ENCODE peak calls at places on chromosomes 13 and 19, in five cellular contexts. K, E, G, F and N are unnamed samples.

GRCh38 chr19:4379383-4380253 is 20.7 kb downstream of the SH3GL1 start:
- DNase-seq in F (peak; percentile 17), G (no peak), K (no peak), E (peak; percentile 57), N (peak; percentile 40)

GRCh38 chr19:19606021-19606420 is 12.5 kb downstream of the PBX4 start:
- DNase-seq in F (peak; percentile 57), G (peak; percentile 74), K (no peak), E (no peak), N (peak; percentile 70)

GRCh38 chr13:73902847-73903246 is 231.4 kb downstream of the KLF12 start:
- DNase-seq in K (no peak), F (no peak), E (peak; percentile 5), G (no peak), N (no peak)

GRCh38 chr19:41398603-41399002 is 985 bp downstream of the BCKDHA start:
- DNase-seq in G (no peak), E (no peak), F (no peak), K (no peak), N (no peak)

GRCh38 chr13:97934590-97934989 is 18.9 kb upstream of the IPO5 start:
- DNase-seq in G (no peak), E (no peak), K (no peak), F (no peak), N (no peak)

GRCh38 chr19:2315818-2316353 is 7.9 kb upstream of the LINGO3 start:
- DNase-seq in G (peak; percentile 71), E (no peak), K (peak; percentile 61), F (no peak), N (peak; percentile 75)

GRCh38 chr19:3366104-3366760 is at the start of gene NFIC:
- DNase-seq in E (peak; percentile 89), G (peak; percentile 71), K (peak; percentile 84), F (no peak), N (peak; percentile 76)

GRCh38 chr13:113493315-113493951 is 2.9 kb upstream of the DCUN1D2 start:
- DNase-seq in E (peak; percentile 58), K (no peak), F (no peak), G (no peak), N (no peak)

GRCh38 chr19:58554494-58555368 is at the start of gene CHMP2A:
- DNase-seq in F (peak; percentile 96), K (peak; percentile 99), G (peak; percentile 99), E (peak; percentile 98), N (peak; percentile 99)
- H3K36me3 ChIP-seq in F (peaks cover 40% of the 10 kb centered on the region), K (peaks cover 60% of the 10 kb centered on the region), G (no peaks in the 10 kb centered on the region), E (peaks cover 44% of the 10 kb centered on the region), N (peaks cover 20% of the 10 kb centered on the region)

DNA sequence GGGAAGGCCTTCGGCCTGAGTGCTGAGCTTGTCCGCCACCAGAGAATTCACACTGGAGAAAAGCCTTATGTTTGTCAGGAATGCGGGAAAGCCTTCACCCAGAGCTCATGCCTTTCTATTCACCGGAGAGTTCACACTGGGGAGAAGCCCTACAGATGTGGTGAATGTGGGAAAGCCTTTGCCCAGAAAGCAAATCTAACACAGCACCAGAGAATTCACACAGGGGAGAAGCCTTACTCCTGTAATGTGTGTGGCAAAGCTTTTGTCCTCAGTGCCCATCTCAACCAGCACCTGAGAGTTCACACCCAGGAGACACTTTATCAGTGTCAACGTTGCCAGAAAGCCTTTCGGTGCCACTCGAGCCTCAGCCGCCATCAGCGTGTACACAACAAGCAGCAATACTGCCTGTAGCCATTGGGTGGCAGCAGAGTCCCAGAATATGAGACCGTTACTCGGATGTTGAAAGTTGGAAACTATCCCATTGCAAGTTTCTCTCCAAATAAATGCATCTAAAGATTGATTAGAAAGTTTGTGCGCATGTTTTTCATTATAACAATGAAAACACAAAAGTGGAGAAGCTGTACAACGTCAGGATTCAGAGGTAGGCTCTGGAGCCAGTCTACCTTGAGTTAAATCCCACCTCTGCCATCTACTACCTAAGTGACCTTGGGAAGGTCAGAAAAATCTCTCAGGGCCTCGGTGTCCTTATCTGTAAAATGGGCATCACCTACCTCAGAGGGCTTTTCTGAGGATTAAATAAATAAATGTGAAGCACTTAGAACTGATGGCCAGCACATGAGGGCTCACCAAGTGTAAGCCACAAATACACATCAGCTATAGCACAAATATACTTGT is 21.1 kb downstream of the ZNF473 start:
- DNase-seq in K (peak; percentile 42), E (peak; percentile 72), F (peak; percentile 31), G (peak; percentile 50), N (peak; percentile 48)
- H3K9me3 ChIP-seq in K (peaks cover 66% of the 10 kb centered on the region), E (peaks cover 46% of the 10 kb centered on the region), F (peaks cover 15% of the 10 kb centered on the region), G (peaks cover 16% of the 10 kb centered on the region), N (peaks cover 37% of the 10 kb centered on the region)

DNA sequence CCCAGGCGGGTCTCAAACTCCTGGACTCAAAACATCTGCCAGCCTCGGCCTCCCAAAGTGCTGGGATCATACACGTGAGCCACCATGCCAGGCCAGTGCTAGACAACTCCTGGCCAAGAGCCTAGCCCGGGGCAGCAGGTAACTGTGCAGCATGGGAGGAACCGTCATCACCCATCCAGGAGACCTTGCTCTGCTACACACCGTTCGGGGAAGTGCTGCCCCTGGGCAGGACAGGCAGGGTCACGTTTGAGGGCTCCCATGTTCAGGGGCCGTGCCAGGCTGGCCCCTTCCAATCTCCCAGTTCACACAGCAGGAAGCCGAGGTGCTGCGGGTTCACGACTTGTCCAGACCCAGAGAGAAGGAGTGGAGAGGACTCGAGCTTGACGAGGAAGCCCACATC is 35.1 kb downstream of the NAXD start:
- DNase-seq in E (no peak), F (no peak), G (no peak), K (no peak), N (no peak)
- H3K36me3 ChIP-seq in E (peaks cover 2% of the 10 kb centered on the region), F (peaks cover 8% of the 10 kb centered on the region), G (no peaks in the 10 kb centered on the region), K (peaks cover 25% of the 10 kb centered on the region), N (peaks cover 4% of the 10 kb centered on the region)

DNA sequence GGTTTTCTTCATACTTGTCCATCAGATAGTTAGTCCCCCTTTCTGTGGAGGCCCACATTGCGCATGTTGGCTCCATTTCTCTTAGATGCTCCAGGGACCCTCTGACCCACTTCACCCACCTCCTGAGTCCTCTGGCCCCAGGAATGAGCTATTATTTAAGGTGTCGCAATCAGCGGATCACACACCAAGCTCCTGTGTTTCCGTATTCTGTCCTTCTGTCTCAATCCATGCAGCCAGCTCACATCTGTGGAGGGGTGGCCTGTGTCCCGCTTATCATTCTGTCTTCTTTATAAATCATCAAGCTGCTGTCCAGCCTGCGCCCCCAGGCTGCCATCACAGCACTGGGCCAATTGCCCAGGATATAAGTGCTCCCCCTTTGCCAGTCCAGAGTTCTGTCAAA is 4.7 kb downstream of the ZNF230 start:
- DNase-seq in G (no peak), K (no peak), E (no peak), F (no peak), N (no peak)
- H3K9me3 ChIP-seq in G (peaks cover 51% of the 10 kb centered on the region), K (peaks cover 74% of the 10 kb centered on the region), E (peaks cover 43% of the 10 kb centered on the region), F (peaks cover 45% of the 10 kb centered on the region), N (peaks cover 60% of the 10 kb centered on the region)

GRCh38 chr13:66344770-66345367 is 885.3 kb downstream of the PCDH9 start:
- DNase-seq in K (no peak), G (no peak), F (no peak), E (no peak), N (no peak)

GRCh38 chr13:66345988-66346387 is 884.1 kb downstream of the PCDH9 start:
- DNase-seq in E (no peak), G (no peak), K (no peak), F (no peak), N (no peak)

GRCh38 chr13:66341038-66341437 is 889.1 kb downstream of the PCDH9 start:
- DNase-seq in G (no peak), E (no peak), F (no peak), K (no peak), N (no peak)

GRCh38 chr13:66341978-66342377 is 888.2 kb downstream of the PCDH9 start:
- DNase-seq in K (no peak), F (no peak), E (no peak), G (no peak), N (no peak)

GRCh38 chr13:66343224-66343828 is 886.8 kb downstream of the PCDH9 start:
- DNase-seq in K (no peak), G (no peak), E (no peak), F (no peak), N (no peak)
- H3K36me3 ChIP-seq in K (no peaks in the 10 kb centered on the region), G (no peaks in the 10 kb centered on the region), E (no peaks in the 10 kb centered on the region), F (no peaks in the 10 kb centered on the region), N (no peaks in the 10 kb centered on the region)

DNA sequence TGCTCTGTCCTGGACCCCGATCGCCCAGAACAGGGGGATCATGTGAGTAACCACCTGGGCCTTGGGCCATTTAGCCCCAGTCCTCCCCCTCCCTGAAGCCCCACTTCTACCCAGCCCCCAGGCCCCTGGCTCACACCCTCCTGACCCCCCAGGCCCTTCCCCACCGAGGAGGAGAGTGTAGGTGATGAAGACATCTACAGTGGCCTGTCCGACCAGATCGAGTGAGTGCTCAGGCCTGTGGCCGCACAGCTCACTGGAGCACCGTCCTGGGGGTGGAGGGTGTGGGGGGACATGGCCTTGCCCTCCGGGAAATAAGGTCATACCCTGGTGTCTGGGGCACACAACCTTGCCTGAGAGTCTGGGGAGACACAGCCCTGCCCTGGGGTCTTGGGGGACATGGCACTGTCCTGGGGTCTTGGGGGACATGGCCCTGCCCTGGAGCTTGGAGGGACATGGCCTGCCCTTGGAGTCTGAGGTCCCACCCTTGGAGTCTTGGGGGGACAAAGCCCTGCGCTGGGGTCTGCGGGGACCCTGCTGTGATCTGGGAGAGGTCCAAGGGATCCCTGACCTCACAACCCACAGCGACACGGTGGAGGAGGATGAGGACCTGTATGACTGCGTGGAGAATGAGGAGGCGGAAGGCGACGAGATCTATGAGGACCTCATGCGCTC is 49.3 kb downstream of the VAV1 start:
- DNase-seq in K (no peak), F (no peak), G (no peak), E (no peak), N (no peak)
- H3K9me3 ChIP-seq in K (peaks cover 33% of the 10 kb centered on the region), F (peaks cover 8% of the 10 kb centered on the region), G (no peaks in the 10 kb centered on the region), E (peaks cover 15% of the 10 kb centered on the region), N (peaks cover 13% of the 10 kb centered on the region)

GRCh38 chr19:806815-807421 is 9.7 kb downstream of the PTBP1 start:
- DNase-seq in E (peak; percentile 58), F (no peak), K (no peak), G (no peak), N (no peak)
- H3K36me3 ChIP-seq in E (peaks cover 87% of the 10 kb centered on the region), F (peaks cover 63% of the 10 kb centered on the region), K (peaks cover 86% of the 10 kb centered on the region), G (peaks cover 35% of the 10 kb centered on the region), N (peaks cover 62% of the 10 kb centered on the region)

GRCh38 chr19:51915324-51915867 is 10.6 kb upstream of the ZNF649 start:
- DNase-seq in K (no peak), G (no peak), E (no peak), F (no peak), N (no peak)

GRCh38 chr19:51921949-51922348 is 5.3 kb upstream of the ZNF613 start:
- DNase-seq in K (no peak), F (no peak), E (no peak), G (no peak), N (no peak)

GRCh38 chr19:51916167-51916566 is 11.1 kb upstream of the ZNF613 start:
- DNase-seq in E (no peak), F (no peak), K (no peak), G (no peak), N (no peak)

GRCh38 chr19:51919606-51920005 is 7.7 kb upstream of the ZNF613 start:
- DNase-seq in F (no peak), G (no peak), E (no peak), K (no peak), N (no peak)
- H3K9me3 ChIP-seq in F (peaks cover 55% of the 10 kb centered on the region), G (peaks cover 80% of the 10 kb centered on the region), E (peaks cover 77% of the 10 kb centered on the region), K (peaks cover 100% of the 10 kb centered on the region), N (peaks cover 93% of the 10 kb centered on the region)